ENCODE peak calls at places on chromosome 15, in four cellular contexts. M, X, S and G are unnamed samples.

GRCh38 chr15:25543156-25543555 is 104.3 kb upstream of the UBE3A start:
- DNase-seq in M (no peak), X (no peak), S (no peak), G (no peak)

GRCh38 chr15:67945951-67946700 is 106.3 kb upstream of the RNU6-1 start:
- DNase-seq in M (peak), X (no peak), S (peak), G (peak)

GRCh38 chr15:42107483-42107882 is 13.1 kb upstream of the PLA2G4D start:
- DNase-seq in M (no peak), X (no peak), S (no peak), G (no peak)

GRCh38 chr15:58434334-58434888 is 2.6 kb downstream of the LIPC start:
- DNase-seq in M (no peak), X (no peak), S (no peak), G (peak)

GRCh38 chr15:58547628-58548307 is 116.0 kb downstream of the LIPC start:
- DNase-seq in M (no peak), X (no peak), S (no peak), G (no peak)

GRCh38 chr15:73941044-73941443 is 14.8 kb downstream of the LOXL1 start:
- DNase-seq in M (no peak), X (no peak), S (no peak), G (no peak)

GRCh38 chr15:85406916-85407315 is 26.5 kb downstream of the AKAP13 start:
- DNase-seq in M (no peak), X (no peak), S (no peak), G (no peak)

GRCh38 chr15:100250166-100250800 is 91.5 kb downstream of the ADAMTS17 start:
- DNase-seq in M (no peak), X (no peak), S (no peak), G (no peak)

GRCh38 chr15:25504307-25504706 is 65.5 kb upstream of the UBE3A start:
- DNase-seq in M (no peak), X (no peak), S (no peak), G (peak)

GRCh38 chr15:25933456-25934158 is 70.5 kb upstream of the ATP10A start:
- DNase-seq in M (peak), X (peak), S (no peak), G (peak)

GRCh38 chr15:68032672-68033071 is 21.4 kb upstream of the PIAS1 start:
- DNase-seq in M (no peak), X (no peak), S (no peak), G (peak)

GRCh38 chr15:62272290-62272689 is 107.2 kb upstream of the C2CD4B start:
- DNase-seq in M (no peak), X (no peak), S (no peak), G (no peak)

GRCh38 chr15:101252836-101253235 is 988 bp upstream of the CHSY1 start:
- DNase-seq in M (no peak), X (no peak), S (no peak), G (no peak)

GRCh38 chr15:79034284-79034683 is 56.3 kb downstream of the RASGRF1 start:
- DNase-seq in M (no peak), X (no peak), S (no peak), G (no peak)

GRCh38 chr15:28110416-28110975 is 11.4 kb upstream of the OCA2 start:
- DNase-seq in M (no peak), X (no peak), S (no peak), G (no peak)

GRCh38 chr15:81111510-81112375 is 22.3 kb upstream of the CFAP161 start:
- DNase-seq in M (no peak), X (no peak), S (no peak), G (no peak)
- TF ChIP-seq CTCF in M (no peak), X (no peak), S (no peak), G (no peak)

GRCh38 chr15:70097337-70098169 is at the start of gene TLE3:
- DNase-seq in M (peak), X (peak), S (peak), G (peak)
- TF ChIP-seq POLR2A in M (peak), X (peak), S (peak), G (peak)

DNA sequence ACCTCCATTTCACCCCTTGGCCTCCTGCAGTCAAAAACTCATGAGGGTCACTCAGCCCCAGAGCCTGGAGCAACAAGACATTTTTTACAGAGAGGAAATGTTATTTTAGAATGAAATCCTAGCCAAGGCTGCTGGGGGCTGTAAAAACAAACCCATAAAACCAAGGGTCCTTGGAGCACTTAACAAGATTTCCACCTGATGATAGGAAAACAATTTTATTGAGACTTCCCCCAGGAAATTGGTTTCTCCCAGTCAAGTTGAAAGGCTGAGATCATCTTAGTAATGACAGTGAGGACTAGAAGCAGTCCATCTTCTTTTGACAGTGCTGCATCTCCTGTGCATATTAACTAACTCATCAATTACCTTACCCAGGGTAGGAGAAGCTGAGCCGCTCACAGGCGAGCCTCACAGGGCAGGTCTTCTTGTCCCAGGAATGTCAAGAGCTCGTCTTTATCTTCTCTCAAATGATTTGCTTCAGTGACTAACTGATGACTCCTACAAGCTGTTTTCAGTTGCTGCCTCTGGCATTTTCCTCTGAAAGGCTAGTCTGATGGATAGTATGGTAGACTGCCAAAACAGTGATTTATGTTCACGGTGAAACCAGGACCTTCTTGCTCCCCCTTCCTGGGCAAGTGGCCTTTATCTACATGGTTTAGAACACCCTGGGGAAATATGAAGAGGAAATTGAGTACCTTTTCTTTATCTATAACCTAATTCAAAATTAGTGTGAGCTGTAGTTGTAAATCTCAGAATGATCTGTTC is 34.6 kb upstream of the AEN start:
- DNase-seq in M (no peak), X (no peak), S (no peak), G (no peak)
- TF ChIP-seq MYC in M (no peak), X (no peak), S (no peak), G (no peak)

GRCh38 chr15:40787344-40787841 is 17.6 kb downstream of the C15orf62 start:
- DNase-seq in M (no peak), X (no peak), S (no peak), G (peak)
- TF ChIP-seq CTCF in M (no peak), X (no peak), S (no peak), G (no peak)

DNA sequence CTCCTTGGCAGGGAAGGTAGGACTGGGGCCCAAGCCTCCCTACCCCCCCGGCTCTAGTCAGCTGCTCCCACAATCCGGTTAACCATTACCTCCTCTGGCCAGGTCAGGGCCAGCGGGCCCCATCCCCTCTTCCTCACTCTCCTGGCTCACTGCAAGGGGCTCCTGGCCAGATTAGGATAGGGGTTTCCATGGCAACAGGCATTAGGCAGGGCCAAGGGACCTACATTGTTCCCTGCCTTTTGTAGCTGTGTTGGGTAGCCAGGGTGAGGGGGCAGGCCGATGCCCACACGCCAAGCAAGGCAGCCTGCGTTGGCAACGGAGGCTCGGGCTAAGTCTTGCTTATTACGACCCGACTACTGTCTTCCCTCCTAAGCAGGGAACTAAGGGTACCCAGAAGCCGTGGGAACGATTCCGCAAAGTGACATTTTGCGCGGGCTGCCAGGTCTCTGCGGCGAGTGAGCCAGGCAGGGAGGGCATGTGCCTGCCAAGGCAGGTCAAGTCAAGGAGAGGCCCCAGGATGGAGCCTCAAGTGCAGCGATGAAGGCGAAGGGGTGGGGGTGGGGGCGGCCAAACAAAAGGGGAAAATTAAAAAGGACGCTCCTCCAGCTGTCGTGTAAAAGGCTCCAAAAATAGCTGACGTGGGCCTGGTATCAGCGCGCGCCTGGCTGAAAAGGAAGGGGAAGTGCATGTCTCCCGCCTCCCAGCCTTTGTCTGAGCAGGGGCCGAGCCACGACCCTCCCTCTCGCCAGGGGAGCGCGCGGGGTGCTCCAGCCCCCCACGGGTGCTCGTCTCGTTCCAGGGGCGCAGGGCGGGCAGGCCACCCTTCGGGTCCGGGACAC is 919 bp downstream of the IDH2 start:
- DNase-seq in M (no peak), X (no peak), S (no peak), G (peak)
- TF ChIP-seq POLR2A in M (peak), X (no peak), S (no peak), G (no peak)

DNA sequence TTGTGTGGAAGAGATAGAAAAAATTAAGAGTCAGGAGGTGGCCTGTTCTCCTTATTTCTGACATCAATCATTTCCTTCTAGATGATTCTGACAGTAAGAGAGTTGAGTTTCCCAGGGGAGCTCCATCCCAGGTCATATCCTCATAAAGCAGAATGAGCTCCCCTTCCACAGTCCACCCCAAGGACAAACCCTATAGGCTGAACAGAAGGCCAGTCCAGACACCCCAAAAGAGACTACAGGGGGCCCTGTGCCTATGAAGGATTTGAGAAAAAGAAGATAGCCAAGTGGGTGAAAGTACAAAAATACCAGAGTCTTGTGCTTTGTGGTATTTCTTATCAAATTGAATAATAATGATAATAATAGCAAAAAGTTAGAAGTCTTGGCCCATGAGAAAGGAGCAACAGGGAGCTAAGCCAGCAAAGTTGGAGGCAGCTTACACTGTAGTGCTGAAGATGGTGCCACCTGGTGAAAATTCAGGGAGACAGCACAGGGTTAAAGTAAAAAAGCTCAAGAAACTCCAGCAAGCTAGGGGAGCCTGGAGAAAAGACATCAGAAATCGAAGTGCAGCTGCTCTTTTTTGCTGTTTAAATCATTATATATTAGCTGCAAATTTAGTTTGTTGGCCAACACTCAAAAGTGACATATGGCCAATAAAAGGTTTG is 35.9 kb upstream of the SLC24A5 start:
- DNase-seq in M (peak), X (no peak), S (no peak), G (peak)
- TF ChIP-seq MYC in M (no peak), X (no peak), S (no peak), G (no peak)